ENCODE peak calls at places on chromosome 20, in ten cellular contexts. U is type B pancreatic cell; S is dermis microvascular lymphatic vessel endothelial cell; Q is B cell; J is globus pallidus; Y is H54; W is GM23248; I is activated CD4-positive, alpha-beta T cell treated with anti-CD3 and anti-CD28 coated beads, Interleukin-2, amount 50 U/mL, for 48 hours; Z is glomerular endothelial cell; K is C1 segment of cervical spinal cord. N is an unnamed sample.

GRCh38 chr20:10984899-10985298 is 311.1 kb upstream of the JAG1 start:
- DNase-seq in I (no peak), U (no peak), Z (no peak), J (no peak), W (no peak), S (no peak), Q (no peak), K (no peak), Y (no peak), N (no peak)

GRCh38 chr20:45377191-45377775 is 842 bp downstream of the TP53TG5 start:
- DNase-seq in Z (no peak), K (no peak), U (no peak), I (no peak), Q (no peak), W (no peak), S (no peak), Y (no peak), J (no peak), N (no peak)

GRCh38 chr20:38171301-38172010 is 6.4 kb upstream of the TGM2 start:
- DNase-seq in Q (no peak), I (no peak), W (peak; percentile 49), J (no peak), Y (no peak), S (no peak), U (no peak), K (no peak), Z (no peak), N (no peak)

GRCh38 chr20:64119301-64119680 is 11.9 kb upstream of the NPBWR2 start:
- DNase-seq in Z (no peak), K (no peak), U (no peak), W (no peak), Q (no peak), J (no peak), I (no peak), Y (no peak), S (no peak), N (no peak)

GRCh38 chr20:53937330-53937729 is 133.1 kb downstream of the BCAS1 start:
- DNase-seq in I (no peak), U (no peak), J (no peak), Y (no peak), S (no peak), Z (no peak), K (no peak), W (no peak), Q (no peak), N (no peak)

GRCh38 chr20:25341716-25342680 is 48.6 kb downstream of the ABHD12 start:
- DNase-seq in Z (no peak), U (no peak), K (no peak), Y (no peak), Q (no peak), S (no peak), I (no peak), W (peak; percentile 28), J (no peak), N (no peak)

GRCh38 chr20:8646716-8647115 is 422.2 kb upstream of the PLCB4 start:
- DNase-seq in J (no peak), Y (no peak), Z (no peak), Q (no peak), W (peak; percentile 56), U (no peak), K (no peak), I (no peak), S (no peak), N (no peak)

GRCh38 chr20:36852187-36852586 is 23.8 kb upstream of the TLDC2 start:
- DNase-seq in Q (no peak), Z (no peak), J (peak; percentile 83), Y (no peak), I (no peak), W (peak; percentile 37), U (no peak), S (no peak), K (peak; percentile 52), N (no peak)

GRCh38 chr20:63150911-63151531 is 64.9 kb downstream of the YTHDF1 start:
- DNase-seq in J (no peak), K (no peak), Z (no peak), I (no peak), S (no peak), Q (no peak), W (no peak), U (no peak), Y (no peak), N (no peak)

GRCh38 chr20:44309763-44310663 is 989 bp downstream of the FITM2 start:
- DNase-seq in Z (no peak), K (peak; percentile 27), J (peak; percentile 2), S (no peak), Y (peak; percentile 47), U (no peak), I (no peak), Q (no peak), W (peak; percentile 84), N (no peak)

GRCh38 chr20:44407402-44408184 is 52.1 kb downstream of the HNF4A start:
- DNase-seq in K (no peak), U (no peak), Z (no peak), Y (peak; percentile 89), W (peak; percentile 78), Q (no peak), I (no peak), J (no peak), S (no peak), N (no peak)

GRCh38 chr20:45953672-45954071 is 18.3 kb downstream of the ZNF335 start:
- DNase-seq in J (no peak), Q (no peak), U (no peak), Y (no peak), Z (no peak), K (no peak), I (no peak), S (no peak), W (no peak), N (no peak)

GRCh38 chr20:62774076-62774714 is 22.1 kb upstream of the MRGBP start:
- DNase-seq in S (no peak), U (no peak), Q (no peak), Z (no peak), I (no peak), K (no peak), Y (no peak), J (no peak), W (no peak), N (no peak)

GRCh38 chr20:58229198-58229802 is 847 bp upstream of the ANKRD60 start:
- DNase-seq in K (no peak), U (no peak), I (no peak), Z (no peak), W (no peak), J (no peak), S (no peak), Q (no peak), Y (no peak), N (no peak)

GRCh38 chr20:2133318-2134183 is 31.9 kb downstream of the STK35 start:
- DNase-seq in Q (no peak), K (peak; percentile 29), W (peak; percentile 90), I (no peak), Y (peak; percentile 53), S (no peak), U (no peak), J (no peak), Z (no peak), N (no peak)

GRCh38 chr20:10537850-10538480 is 102.9 kb downstream of the SLX4IP start:
- DNase-seq in Q (no peak), W (peak; percentile 55), J (no peak), Y (no peak), S (no peak), K (no peak), I (no peak), U (no peak), Z (no peak), N (no peak)

GRCh38 chr20:35226775-35227681 is 538 bp downstream of the MMP24 start:
- DNase-seq in W (peak; percentile 75), U (peak; percentile 81), Q (peak; percentile 53), K (peak; percentile 8), S (no peak), Z (no peak), I (peak; percentile 47), J (peak; percentile 5), Y (peak; percentile 40), N (peak; percentile 46)

GRCh38 chr20:3162080-3162611 is 2.5 kb upstream of the FASTKD5 start:
- DNase-seq in Y (no peak), Z (no peak), W (no peak), I (no peak), K (no peak), U (no peak), S (no peak), J (no peak), Q (no peak), N (no peak)

GRCh38 chr20:41956316-41957050 is 338.3 kb upstream of the CHD6 start:
- DNase-seq in Q (no peak), Z (no peak), Y (peak; percentile 15), K (no peak), J (no peak), W (peak; percentile 3), I (no peak), S (no peak), U (no peak), N (no peak)

GRCh38 chr20:62900692-62901584 is 25.4 kb downstream of the DIDO1 start:
- DNase-seq in I (no peak), W (peak; percentile 30), Q (peak; percentile 25), S (no peak), U (no peak), J (no peak), K (no peak), Y (no peak), Z (no peak), N (no peak)

GRCh38 chr20:36848078-36848660 is 27.8 kb upstream of the TLDC2 start:
- DNase-seq in K (peak; percentile 19), S (no peak), Y (peak; percentile 62), Q (no peak), U (no peak), J (no peak), I (no peak), W (peak; percentile 95), Z (no peak), N (no peak)

GRCh38 chr20:21701171-21701876 is 4.1 kb upstream of the PAX1 start:
- DNase-seq in K (no peak), U (peak; percentile 42), J (no peak), Q (no peak), W (no peak), I (no peak), S (no peak), Z (no peak), Y (no peak), N (no peak)

GRCh38 chr20:44228465-44229258 is 18.1 kb upstream of the OSER1 start:
- DNase-seq in U (no peak), J (no peak), K (no peak), Q (no peak), I (no peak), S (no peak), Z (no peak), W (no peak), Y (no peak), N (no peak)

GRCh38 chr20:59903631-59904030 is 29.8 kb downstream of the SYCP2 start:
- DNase-seq in I (no peak), U (no peak), Y (no peak), Z (no peak), S (no peak), W (no peak), K (no peak), Q (no peak), J (no peak), N (no peak)

GRCh38 chr20:47778398-47779354 is 6.6 kb downstream of the SULF2 start:
- DNase-seq in U (no peak), W (peak; percentile 15), Q (no peak), S (no peak), Z (no peak), J (no peak), I (no peak), Y (no peak), K (no peak), N (no peak)

GRCh38 chr20:10253750-10254149 is 35.1 kb downstream of the SNAP25 start:
- DNase-seq in W (no peak), U (no peak), Q (no peak), J (no peak), S (no peak), Z (no peak), K (no peak), Y (no peak), I (no peak), N (no peak)

GRCh38 chr20:33697129-33697528 is 10.9 kb upstream of the E2F1 start:
- DNase-seq in I (no peak), W (peak; percentile 92), J (peak; percentile 67), Z (no peak), Q (no peak), K (peak; percentile 61), Y (no peak), S (no peak), U (no peak), N (no peak)

GRCh38 chr20:62925420-62926228 is 681 bp downstream of the DIDO1 start:
- DNase-seq in U (no peak), Y (peak; percentile 37), I (peak; percentile 57), Z (no peak), W (peak; percentile 75), J (peak; percentile 8), S (no peak), K (no peak), Q (peak; percentile 72), N (peak; percentile 76)

N was measured in stimulated activated naive CD8-positive, alpha-beta T cell treated with anti-CD3 and anti-CD28 coated beads, Interleukin-15, amount 100 ng/mL, for 72 hours.